ENCODE peak calls at places on chromosome 12, in four cellular contexts. H is gastrocnemius medialis; B is CD8-positive, alpha-beta T cell; W is hepatocyte. M is an unnamed sample. For H3K4me1, the result is how much of the 10 kb centered on the place peaks cover.

GRCh38 chr12:8145754-8146415 is 10.9 kb upstream of the ZNF705A start:
- DNase-seq in H (peak), B (no peak), W (peak), M (peak)

GRCh38 chr12:130880411-130880885 is 8.6 kb downstream of the RAN start:
- DNase-seq in B (no peak), H (no peak), W (no peak), M (no peak)

GRCh38 chr12:127389923-127390322 is 877.0 kb upstream of the TMEM132C start:
- DNase-seq in W (peak), H (no peak), B (no peak), M (peak)

GRCh38 chr12:10501031-10501430 is 4.7 kb upstream of the EIF2S3B start:
- DNase-seq in W (no peak), B (no peak), H (no peak), M (no peak)

GRCh38 chr12:25051583-25052190 is 102.8 kb upstream of the BCAT1 start:
- DNase-seq in B (peak), H (no peak), W (no peak), M (no peak)

GRCh38 chr12:25130741-25131188 is 64.2 kb downstream of the DNAI7 start:
- DNase-seq in W (peak), B (no peak), H (no peak), M (peak)

GRCh38 chr12:98053202-98053601 is 462.2 kb upstream of the TMPO start:
- DNase-seq in W (no peak), B (no peak), H (no peak), M (no peak)

GRCh38 chr12:127811988-127812387 is 455.0 kb upstream of the TMEM132C start:
- DNase-seq in H (no peak), W (peak), B (no peak), M (no peak)

GRCh38 chr12:89346741-89347324 is 5.5 kb downstream of the DUSP6 start:
- DNase-seq in B (no peak), H (no peak), W (no peak), M (peak)

GRCh38 chr12:120110550-120111501 is 5.7 kb downstream of the RAB35 start:
- DNase-seq in H (peak), B (peak), W (no peak), M (no peak)

GRCh38 chr12:45969084-45969483 is 21.3 kb downstream of the SCAF11 start:
- DNase-seq in B (no peak), W (no peak), H (no peak), M (peak)

GRCh38 chr12:113049976-113050742 is 6.4 kb upstream of the DTX1 start:
- DNase-seq in H (no peak), W (no peak), B (no peak), M (no peak)

GRCh38 chr12:96000858-96001257 is 4.7 kb upstream of the HAL start:
- DNase-seq in B (no peak), W (no peak), H (no peak), M (no peak)

GRCh38 chr12:45051490-45052105 is 699 bp upstream of the DBX2 start:
- DNase-seq in W (no peak), B (no peak), H (no peak), M (no peak)

GRCh38 chr12:12899530-12900380 is 8.4 kb downstream of the GPRC5A start:
- DNase-seq in W (peak), B (no peak), H (peak), M (peak)

GRCh38 chr12:100871335-100871734 is 76.8 kb downstream of the ANO4 start:
- DNase-seq in B (no peak), W (no peak), H (no peak), M (no peak)

GRCh38 chr12:105222326-105222655 is 13.7 kb downstream of the APPL2 start:
- DNase-seq in W (no peak), B (no peak), H (no peak), M (no peak)

GRCh38 chr12:105222726-105223357 is 13.1 kb downstream of the APPL2 start:
- DNase-seq in H (no peak), B (no peak), W (no peak), M (no peak)

GRCh38 chr12:105220150-105220928 is 15.6 kb downstream of the APPL2 start:
- DNase-seq in H (no peak), B (no peak), W (no peak), M (no peak)

GRCh38 chr12:105220929-105221290 is 15.1 kb downstream of the APPL2 start:
- DNase-seq in W (peak), H (no peak), B (no peak), M (no peak)

GRCh38 chr12:105221588-105222325 is 14.2 kb downstream of the APPL2 start:
- DNase-seq in B (no peak), W (no peak), H (no peak), M (no peak)
- H3K4me1 ChIP-seq in B (under half), W (under half), H (half or more), M (under half)

GRCh38 chr12:15852383-15852782 is 29.8 kb upstream of the STRAP start:
- DNase-seq in B (no peak), W (peak), H (no peak), M (peak)
- H3K27ac ChIP-seq in B (no peak), W (peak), H (peak), M (no peak)

DNA sequence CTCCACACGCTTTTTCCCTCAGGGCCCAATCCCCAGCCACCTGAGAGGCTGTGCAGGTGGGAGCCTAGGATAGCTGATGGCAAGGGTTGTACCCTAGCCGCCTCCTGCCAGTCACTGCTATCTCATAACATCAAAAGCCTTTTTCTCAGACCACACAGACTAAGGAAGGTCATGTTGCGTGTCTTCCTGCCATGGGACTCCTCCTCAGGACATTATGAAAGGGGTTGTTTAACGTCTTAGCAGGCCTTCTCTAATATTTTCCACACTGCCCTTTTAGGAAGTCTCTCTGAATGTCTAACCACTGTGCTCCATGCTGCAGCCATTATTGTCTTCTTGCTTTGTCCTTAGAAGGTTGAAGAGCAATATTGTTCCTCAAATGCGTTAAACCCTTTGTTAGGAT is 7.6 kb upstream of the SMUG1 start:
- DNase-seq in H (no peak), W (no peak), B (no peak), M (no peak)
- H3K4me3 ChIP-seq in H (peak), W (no peak), B (no peak), M (no peak)

DNA sequence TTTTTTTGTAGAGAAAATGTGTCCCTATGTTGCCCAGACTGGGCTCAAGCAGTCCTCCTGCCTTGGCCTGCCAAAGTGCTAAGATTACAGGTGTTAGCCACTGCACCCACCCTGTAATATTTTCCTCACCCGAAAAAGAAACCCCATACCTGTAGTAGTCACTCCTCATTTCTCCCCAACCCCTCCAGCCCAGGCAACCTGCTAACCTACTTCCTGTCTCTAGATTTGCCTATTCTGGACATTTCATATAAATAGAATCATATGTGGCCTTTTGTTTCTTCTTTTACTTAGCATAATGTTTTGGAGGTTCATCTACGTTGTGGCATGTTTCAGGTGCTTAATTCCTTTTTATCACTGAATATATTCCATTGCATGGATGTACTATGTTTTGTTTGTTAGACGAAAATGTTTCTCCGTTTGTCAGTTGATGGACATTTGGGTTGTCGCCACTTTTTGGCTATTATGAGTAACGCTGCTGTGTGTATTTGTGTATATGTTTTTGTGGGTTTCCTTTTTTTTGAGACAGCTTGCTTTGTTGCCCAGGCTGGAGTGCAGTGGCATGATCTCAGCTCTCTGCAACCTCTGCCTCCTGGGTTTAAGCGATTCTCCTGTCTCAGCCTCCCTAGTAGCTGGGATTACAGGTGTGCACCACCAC is 6.2 kb downstream of the ANKRD13A start:
- DNase-seq in H (no peak), B (no peak), W (no peak), M (no peak)
- H3K4me1 ChIP-seq in H (under half), B (under half), W (under half), M (under half)

DNA sequence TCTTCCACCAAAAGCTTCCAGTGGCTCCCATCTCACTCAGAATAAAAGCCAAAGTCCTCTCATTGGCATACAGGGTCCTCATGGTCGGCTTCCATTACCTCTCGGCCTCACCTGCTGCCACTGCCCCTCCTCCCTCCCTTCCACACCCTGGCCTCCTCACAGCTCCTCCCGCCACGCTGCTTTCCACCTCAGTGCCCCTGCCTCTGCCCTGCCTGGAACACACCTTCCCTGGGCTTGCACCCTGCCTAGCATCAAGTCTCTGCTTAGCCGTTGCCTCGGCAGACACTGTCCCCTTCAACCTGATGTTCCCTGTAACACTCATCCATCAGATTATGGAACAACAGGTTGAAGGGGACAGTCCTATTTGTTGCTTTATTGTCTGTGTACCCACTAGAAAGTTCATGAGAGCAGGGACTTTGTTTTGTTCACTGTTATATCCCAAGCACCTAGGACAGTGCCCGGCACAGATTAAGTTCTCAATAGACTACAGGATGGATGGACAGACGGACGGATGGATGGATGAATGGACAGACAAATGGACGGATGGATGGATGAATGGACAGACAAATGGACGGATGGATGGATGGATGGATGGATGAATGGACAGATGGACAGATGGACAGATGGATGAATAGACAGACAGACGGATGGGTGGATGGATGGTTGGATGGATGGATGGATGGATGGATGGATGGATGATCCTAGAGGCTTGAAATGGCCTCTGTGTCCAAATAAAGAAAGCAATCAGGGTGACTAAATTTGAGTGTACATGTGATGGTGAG is 14.9 kb downstream of the FIGNL2 start:
- DNase-seq in B (no peak), W (no peak), H (no peak), M (no peak)
- H3K27ac ChIP-seq in B (no peak), W (no peak), H (no peak), M (no peak)

DNA sequence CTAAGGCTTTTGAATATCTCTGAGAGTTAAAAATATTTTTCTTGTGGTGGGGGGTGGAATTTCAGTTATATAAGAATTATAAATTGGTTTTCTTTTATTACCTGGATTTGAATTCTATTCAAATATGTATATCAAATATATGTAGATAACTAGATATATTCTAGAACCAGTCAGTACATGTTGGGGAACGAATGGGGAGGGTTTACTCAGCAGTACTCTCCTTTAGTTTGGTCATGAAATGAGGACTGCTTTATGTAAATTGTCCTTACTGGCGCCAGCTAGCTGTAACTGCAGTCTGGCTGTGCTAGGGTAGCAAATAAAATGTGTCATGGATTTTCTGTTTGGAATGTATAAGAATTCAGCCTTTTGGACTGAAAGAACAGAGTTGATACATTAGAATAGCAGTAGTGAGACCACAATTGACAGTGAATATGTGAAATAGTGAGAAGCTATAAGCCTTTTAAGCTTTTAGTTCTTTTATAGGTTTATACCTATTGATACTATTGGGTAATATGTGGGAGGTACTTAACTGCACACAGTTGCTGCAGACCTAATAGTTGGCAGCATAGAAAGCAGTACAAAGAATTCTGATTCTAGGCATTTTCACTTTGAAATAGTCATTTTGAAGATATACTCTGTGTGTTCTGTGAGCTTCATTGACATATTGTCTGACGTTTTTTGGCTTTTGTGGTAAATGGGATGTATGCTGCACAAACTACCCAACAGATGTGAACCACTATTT is 29.0 kb downstream of the ATF7IP start:
- DNase-seq in H (peak), W (peak), B (peak), M (peak)
- H3K4me3 ChIP-seq in H (peak), W (no peak), B (no peak), M (no peak)

M was measured in IMR-90.